ENCODE peak calls at places on chromosomes 16 and 17, in eight cellular contexts. One of them, this sample, is unnamed.

GRCh38 chr17:82339634-82340580 is 6.3 kb upstream of the SECTM1 start:
- DNase-seq in progenitor cell of endocrine pancreas: no peak
- DNase-seq in psoas muscle: no peak
- DNase-seq in fibroblast of mammary gland: no peak
- DNase-seq in cardiac muscle cell: no peak
- DNase-seq in activated CD4-positive, alpha-beta T cell treated with anti-CD3 and anti-CD28 coated beads for 24 hours: no peak
- DNase-seq in lower lobe of right lung: peak; percentile 67
- DNase-seq in left ventricle myocardium inferior: no peak
- DNase-seq in this sample: no peak

GRCh38 chr16:28879841-28880588 is 1.7 kb downstream of the ATP2A1 start:
- DNase-seq in progenitor cell of endocrine pancreas: peak; percentile 87
- DNase-seq in psoas muscle: peak; percentile 90
- DNase-seq in fibroblast of mammary gland: peak; percentile 79
- DNase-seq in cardiac muscle cell: peak; percentile 86
- DNase-seq in activated CD4-positive, alpha-beta T cell treated with anti-CD3 and anti-CD28 coated beads for 24 hours: peak; percentile 92
- DNase-seq in lower lobe of right lung: peak; percentile 88
- DNase-seq in left ventricle myocardium inferior: peak; percentile 88
- DNase-seq in this sample: peak; percentile 92

GRCh38 chr17:44308320-44308818 is at the start of gene RUNDC3A:
- DNase-seq in progenitor cell of endocrine pancreas: peak; percentile 95
- DNase-seq in psoas muscle: peak; percentile 86
- DNase-seq in fibroblast of mammary gland: peak; percentile 51
- DNase-seq in cardiac muscle cell: peak; percentile 88
- DNase-seq in activated CD4-positive, alpha-beta T cell treated with anti-CD3 and anti-CD28 coated beads for 24 hours: peak; percentile 70
- DNase-seq in lower lobe of right lung: peak; percentile 85
- DNase-seq in left ventricle myocardium inferior: peak; percentile 85
- DNase-seq in this sample: no peak

GRCh38 chr16:11315499-11315898 is 29.8 kb upstream of the RMI2 start:
- DNase-seq in progenitor cell of endocrine pancreas: no peak
- DNase-seq in psoas muscle: no peak
- DNase-seq in fibroblast of mammary gland: no peak
- DNase-seq in cardiac muscle cell: peak; percentile 55
- DNase-seq in activated CD4-positive, alpha-beta T cell treated with anti-CD3 and anti-CD28 coated beads for 24 hours: no peak
- DNase-seq in lower lobe of right lung: no peak
- DNase-seq in left ventricle myocardium inferior: no peak
- DNase-seq in this sample: no peak

GRCh38 chr16:79092846-79093245 is 507.7 kb downstream of the MAF start:
- DNase-seq in progenitor cell of endocrine pancreas: no peak
- DNase-seq in psoas muscle: no peak
- DNase-seq in fibroblast of mammary gland: no peak
- DNase-seq in cardiac muscle cell: no peak
- DNase-seq in activated CD4-positive, alpha-beta T cell treated with anti-CD3 and anti-CD28 coated beads for 24 hours: no peak
- DNase-seq in lower lobe of right lung: no peak
- DNase-seq in left ventricle myocardium inferior: no peak
- DNase-seq in this sample: no peak

GRCh38 chr17:81329279-81329926 is 34.3 kb upstream of the SLC38A10 start:
- DNase-seq in progenitor cell of endocrine pancreas: no peak
- DNase-seq in psoas muscle: peak; percentile 95
- DNase-seq in fibroblast of mammary gland: peak; percentile 90
- DNase-seq in cardiac muscle cell: peak; percentile 86
- DNase-seq in activated CD4-positive, alpha-beta T cell treated with anti-CD3 and anti-CD28 coated beads for 24 hours: no peak
- DNase-seq in lower lobe of right lung: peak; percentile 91
- DNase-seq in left ventricle myocardium inferior: peak; percentile 85
- DNase-seq in this sample: peak; percentile 100

GRCh38 chr16:54425068-54425467 is 138.5 kb upstream of the IRX3 start:
- DNase-seq in progenitor cell of endocrine pancreas: no peak
- DNase-seq in psoas muscle: no peak
- DNase-seq in fibroblast of mammary gland: no peak
- DNase-seq in cardiac muscle cell: no peak
- DNase-seq in activated CD4-positive, alpha-beta T cell treated with anti-CD3 and anti-CD28 coated beads for 24 hours: no peak
- DNase-seq in lower lobe of right lung: no peak
- DNase-seq in left ventricle myocardium inferior: no peak
- DNase-seq in this sample: no peak

GRCh38 chr16:17364319-17365210 is 106.2 kb downstream of the XYLT1 start:
- DNase-seq in progenitor cell of endocrine pancreas: no peak
- DNase-seq in psoas muscle: no peak
- DNase-seq in fibroblast of mammary gland: peak; percentile 99
- DNase-seq in cardiac muscle cell: peak; percentile 92
- DNase-seq in activated CD4-positive, alpha-beta T cell treated with anti-CD3 and anti-CD28 coated beads for 24 hours: no peak
- DNase-seq in lower lobe of right lung: no peak
- DNase-seq in left ventricle myocardium inferior: no peak
- DNase-seq in this sample: no peak

GRCh38 chr17:76051071-76051467 is 21.2 kb downstream of the SRP68 start:
- DNase-seq in progenitor cell of endocrine pancreas: no peak
- DNase-seq in psoas muscle: no peak
- DNase-seq in fibroblast of mammary gland: no peak
- DNase-seq in cardiac muscle cell: no peak
- DNase-seq in activated CD4-positive, alpha-beta T cell treated with anti-CD3 and anti-CD28 coated beads for 24 hours: no peak
- DNase-seq in lower lobe of right lung: no peak
- DNase-seq in left ventricle myocardium inferior: no peak
- DNase-seq in this sample: no peak

GRCh38 chr16:80924372-80924978 is 82.2 kb downstream of the CMC2 start:
- DNase-seq in progenitor cell of endocrine pancreas: peak; percentile 31
- DNase-seq in psoas muscle: peak; percentile 32
- DNase-seq in fibroblast of mammary gland: peak; percentile 61
- DNase-seq in cardiac muscle cell: peak; percentile 78
- DNase-seq in activated CD4-positive, alpha-beta T cell treated with anti-CD3 and anti-CD28 coated beads for 24 hours: peak; percentile 38
- DNase-seq in lower lobe of right lung: no peak
- DNase-seq in left ventricle myocardium inferior: peak; percentile 36
- DNase-seq in this sample: no peak

GRCh38 chr16:88393034-88393433 is 10.3 kb downstream of the ZNF469 start:
- DNase-seq in progenitor cell of endocrine pancreas: no peak
- DNase-seq in psoas muscle: peak; percentile 69
- DNase-seq in fibroblast of mammary gland: no peak
- DNase-seq in cardiac muscle cell: no peak
- DNase-seq in activated CD4-positive, alpha-beta T cell treated with anti-CD3 and anti-CD28 coated beads for 24 hours: no peak
- DNase-seq in lower lobe of right lung: no peak
- DNase-seq in left ventricle myocardium inferior: peak; percentile 36
- DNase-seq in this sample: no peak

GRCh38 chr17:62680541-62681052 is 53.1 kb downstream of the MRC2 start:
- DNase-seq in progenitor cell of endocrine pancreas: no peak
- DNase-seq in psoas muscle: no peak
- DNase-seq in fibroblast of mammary gland: peak; percentile 60
- DNase-seq in cardiac muscle cell: no peak
- DNase-seq in activated CD4-positive, alpha-beta T cell treated with anti-CD3 and anti-CD28 coated beads for 24 hours: no peak
- DNase-seq in lower lobe of right lung: peak; percentile 38
- DNase-seq in left ventricle myocardium inferior: no peak
- DNase-seq in this sample: no peak

GRCh38 chr17:48024149-48025039 is 13.2 kb downstream of the COPZ2 start:
- DNase-seq in progenitor cell of endocrine pancreas: no peak
- DNase-seq in psoas muscle: peak; percentile 54
- DNase-seq in fibroblast of mammary gland: peak; percentile 21
- DNase-seq in cardiac muscle cell: peak; percentile 38
- DNase-seq in activated CD4-positive, alpha-beta T cell treated with anti-CD3 and anti-CD28 coated beads for 24 hours: peak; percentile 28
- DNase-seq in lower lobe of right lung: peak; percentile 88
- DNase-seq in left ventricle myocardium inferior: peak; percentile 50
- DNase-seq in this sample: peak; percentile 78

GRCh38 chr17:80261159-80261894 is 675 bp downstream of the RNF213 start:
- DNase-seq in progenitor cell of endocrine pancreas: peak; percentile 42
- DNase-seq in psoas muscle: peak; percentile 52
- DNase-seq in fibroblast of mammary gland: peak; percentile 54
- DNase-seq in cardiac muscle cell: peak; percentile 64
- DNase-seq in activated CD4-positive, alpha-beta T cell treated with anti-CD3 and anti-CD28 coated beads for 24 hours: no peak
- DNase-seq in lower lobe of right lung: peak; percentile 71
- DNase-seq in left ventricle myocardium inferior: peak; percentile 49
- DNase-seq in this sample: no peak

GRCh38 chr17:10327640-10328039 is 45.2 kb downstream of the MYH13 start:
- DNase-seq in progenitor cell of endocrine pancreas: peak; percentile 89
- DNase-seq in psoas muscle: peak; percentile 75
- DNase-seq in fibroblast of mammary gland: peak; percentile 82
- DNase-seq in cardiac muscle cell: peak; percentile 88
- DNase-seq in activated CD4-positive, alpha-beta T cell treated with anti-CD3 and anti-CD28 coated beads for 24 hours: peak; percentile 74
- DNase-seq in lower lobe of right lung: peak; percentile 80
- DNase-seq in left ventricle myocardium inferior: peak; percentile 72
- DNase-seq in this sample: peak; percentile 68

GRCh38 chr16:1458336-1458976 is 14.1 kb upstream of the CCDC154 start:
- DNase-seq in progenitor cell of endocrine pancreas: no peak
- DNase-seq in psoas muscle: no peak
- DNase-seq in fibroblast of mammary gland: peak; percentile 57
- DNase-seq in cardiac muscle cell: no peak
- DNase-seq in activated CD4-positive, alpha-beta T cell treated with anti-CD3 and anti-CD28 coated beads for 24 hours: no peak
- DNase-seq in lower lobe of right lung: no peak
- DNase-seq in left ventricle myocardium inferior: no peak
- DNase-seq in this sample: peak; percentile 41

GRCh38 chr17:66589892-66590291 is 245.0 kb upstream of the CACNG5 start:
- DNase-seq in progenitor cell of endocrine pancreas: no peak
- DNase-seq in psoas muscle: no peak
- DNase-seq in fibroblast of mammary gland: no peak
- DNase-seq in cardiac muscle cell: no peak
- DNase-seq in activated CD4-positive, alpha-beta T cell treated with anti-CD3 and anti-CD28 coated beads for 24 hours: no peak
- DNase-seq in lower lobe of right lung: no peak
- DNase-seq in left ventricle myocardium inferior: no peak
- DNase-seq in this sample: no peak

GRCh38 chr17:56979091-56979480 is 1.2 kb downstream of the SCPEP1 start:
- DNase-seq in progenitor cell of endocrine pancreas: no peak
- DNase-seq in psoas muscle: no peak
- DNase-seq in fibroblast of mammary gland: no peak
- DNase-seq in cardiac muscle cell: no peak
- DNase-seq in activated CD4-positive, alpha-beta T cell treated with anti-CD3 and anti-CD28 coated beads for 24 hours: no peak
- DNase-seq in lower lobe of right lung: no peak
- DNase-seq in left ventricle myocardium inferior: no peak
- DNase-seq in this sample: no peak

GRCh38 chr16:52467753-52468152 is 79.2 kb downstream of the TOX3 start:
- DNase-seq in progenitor cell of endocrine pancreas: no peak
- DNase-seq in psoas muscle: no peak
- DNase-seq in fibroblast of mammary gland: no peak
- DNase-seq in cardiac muscle cell: no peak
- DNase-seq in activated CD4-positive, alpha-beta T cell treated with anti-CD3 and anti-CD28 coated beads for 24 hours: no peak
- DNase-seq in lower lobe of right lung: no peak
- DNase-seq in left ventricle myocardium inferior: no peak
- DNase-seq in this sample: no peak

GRCh38 chr16:48616571-48616970 is 6.6 kb upstream of the N4BP1 start:
- DNase-seq in progenitor cell of endocrine pancreas: no peak
- DNase-seq in psoas muscle: no peak
- DNase-seq in fibroblast of mammary gland: no peak
- DNase-seq in cardiac muscle cell: no peak
- DNase-seq in activated CD4-positive, alpha-beta T cell treated with anti-CD3 and anti-CD28 coated beads for 24 hours: no peak
- DNase-seq in lower lobe of right lung: no peak
- DNase-seq in left ventricle myocardium inferior: no peak
- DNase-seq in this sample: no peak

GRCh38 chr17:5118219-5118618 is 2.4 kb downstream of the USP6 start:
- DNase-seq in progenitor cell of endocrine pancreas: no peak
- DNase-seq in psoas muscle: no peak
- DNase-seq in fibroblast of mammary gland: no peak
- DNase-seq in cardiac muscle cell: no peak
- DNase-seq in activated CD4-positive, alpha-beta T cell treated with anti-CD3 and anti-CD28 coated beads for 24 hours: no peak
- DNase-seq in lower lobe of right lung: peak; percentile 18
- DNase-seq in left ventricle myocardium inferior: no peak
- DNase-seq in this sample: peak; percentile 25

GRCh38 chr16:81652798-81653505 is 126.1 kb upstream of the PLCG2 start:
- DNase-seq in progenitor cell of endocrine pancreas: no peak
- DNase-seq in psoas muscle: no peak
- DNase-seq in fibroblast of mammary gland: no peak
- DNase-seq in cardiac muscle cell: no peak
- DNase-seq in activated CD4-positive, alpha-beta T cell treated with anti-CD3 and anti-CD28 coated beads for 24 hours: no peak
- DNase-seq in lower lobe of right lung: no peak
- DNase-seq in left ventricle myocardium inferior: no peak
- DNase-seq in this sample: no peak

GRCh38 chr17:48791128-48792032 is 25.6 kb downstream of the TTLL6 start:
- DNase-seq in progenitor cell of endocrine pancreas: peak; percentile 51
- DNase-seq in psoas muscle: peak; percentile 43
- DNase-seq in fibroblast of mammary gland: peak; percentile 80
- DNase-seq in cardiac muscle cell: peak; percentile 88
- DNase-seq in activated CD4-positive, alpha-beta T cell treated with anti-CD3 and anti-CD28 coated beads for 24 hours: no peak
- DNase-seq in lower lobe of right lung: peak; percentile 62
- DNase-seq in left ventricle myocardium inferior: peak; percentile 56
- DNase-seq in this sample: no peak

This sample was measured in RWPE2.